ENCODE peak calls at places on chromosomes 4 and X, in six cellular contexts. F is GM23248, N is IMR-90, A is lower lobe of right lung, P is endodermal cell, R is K562. E is an unnamed sample.

GRCh38 chr4:155952546-155952945 is 1.1 kb downstream of the CTSO start:
- DNase-seq in P (no peak), F (peak), N (peak), R (no peak), A (no peak), E (no peak)

GRCh38 chrX:147917700-147918694 is 6.3 kb downstream of the FMR1 start:
- DNase-seq in P (no peak), F (peak), R (no peak), N (peak), A (no peak), E (no peak)

GRCh38 chr4:112889619-112890294 is 159.7 kb upstream of the ANK2 start:
- DNase-seq in P (no peak), N (peak), R (no peak), F (peak), A (no peak), E (no peak)

GRCh38 chr4:141347738-141348524 is 127.2 kb downstream of the ZNF330 start:
- DNase-seq in A (no peak), P (no peak), N (peak), R (no peak), F (peak), E (no peak)

GRCh38 chr4:3227878-3228675 is 20.9 kb upstream of the MSANTD1 start:
- DNase-seq in F (peak), A (peak), R (no peak), N (peak), P (no peak), E (no peak)

GRCh38 chr4:16439003-16439402 is 212.7 kb upstream of the TAPT1 start:
- DNase-seq in R (no peak), P (no peak), F (peak), A (no peak), N (peak), E (no peak)

GRCh38 chr4:2085496-2085901 is 26.4 kb downstream of the NAT8L start:
- DNase-seq in P (peak), N (no peak), F (no peak), R (no peak), A (no peak), E (no peak)

GRCh38 chr4:168850016-168850415 is 160.0 kb downstream of the CBR4 start:
- DNase-seq in F (no peak), R (no peak), N (no peak), A (no peak), P (no peak), E (no peak)

GRCh38 chr4:117135634-117136354 is 50.4 kb upstream of the TRAM1L1 start:
- DNase-seq in P (no peak), R (no peak), N (no peak), F (no peak), A (no peak), E (no peak)

GRCh38 chrX:146264763-146265375 is 447.2 kb downstream of the SLITRK2 start:
- DNase-seq in F (no peak), P (no peak), N (no peak), R (no peak), A (no peak), E (no peak)

GRCh38 chr4:156901871-156902270 is 69.7 kb downstream of the PDGFC start:
- DNase-seq in P (no peak), N (peak), R (no peak), F (peak), A (no peak), E (no peak)

GRCh38 chrX:123878177-123878576 is 18.3 kb downstream of the XIAP start:
- DNase-seq in P (no peak), A (no peak), F (peak), R (no peak), N (peak), E (no peak)
- H3K4me3 ChIP-seq in P (no peak), A (no peak), F (peak), R (no peak), N (no peak), E (no peak)

GRCh38 chrX:96435636-96436035 is 249.0 kb upstream of the DIAPH2 start:
- DNase-seq in N (peak), F (peak), P (no peak), A (no peak), R (no peak), E (no peak)
- H3K27ac ChIP-seq in N (peak), F (peak), P (no peak), A (no peak), R (no peak), E (no peak)

DNA sequence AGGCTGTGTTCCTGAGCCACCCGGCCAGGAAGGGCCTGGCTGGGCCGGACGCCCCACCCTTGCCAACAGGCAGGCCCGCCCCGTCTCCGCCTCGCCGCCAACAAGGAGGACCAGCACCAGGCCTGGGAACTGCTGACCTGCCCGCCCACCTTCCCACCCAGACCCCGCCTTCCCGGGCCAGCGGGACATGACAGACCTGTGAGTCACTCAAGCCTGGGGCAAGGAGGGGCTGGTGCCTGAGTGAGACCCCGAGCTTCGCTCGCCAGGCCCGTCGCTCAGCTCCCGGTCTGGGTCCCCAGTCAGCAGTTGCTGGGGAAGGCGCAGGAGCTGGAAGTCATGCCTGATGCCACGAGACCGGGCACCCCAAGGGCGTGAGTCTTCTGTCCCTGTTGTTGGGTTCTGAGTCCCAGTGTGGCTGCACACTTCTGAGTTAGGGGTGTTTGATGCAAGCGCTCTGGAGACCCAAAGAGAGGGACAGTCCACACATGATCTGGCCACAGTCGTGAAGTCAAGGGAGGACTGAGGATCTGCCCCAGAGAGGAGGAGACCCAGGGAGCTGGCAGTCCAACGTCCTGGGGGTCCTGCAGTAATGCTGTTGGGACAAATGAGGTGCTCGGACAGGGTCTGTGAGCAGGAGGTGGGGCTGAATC is at the start of gene DNASE1L1:
- DNase-seq in A (peak), P (peak), R (peak), N (peak), F (peak), E (no peak)
- H3K4me3 ChIP-seq in A (peak), P (peak), R (peak), N (peak), F (peak), E (peak)

DNA sequence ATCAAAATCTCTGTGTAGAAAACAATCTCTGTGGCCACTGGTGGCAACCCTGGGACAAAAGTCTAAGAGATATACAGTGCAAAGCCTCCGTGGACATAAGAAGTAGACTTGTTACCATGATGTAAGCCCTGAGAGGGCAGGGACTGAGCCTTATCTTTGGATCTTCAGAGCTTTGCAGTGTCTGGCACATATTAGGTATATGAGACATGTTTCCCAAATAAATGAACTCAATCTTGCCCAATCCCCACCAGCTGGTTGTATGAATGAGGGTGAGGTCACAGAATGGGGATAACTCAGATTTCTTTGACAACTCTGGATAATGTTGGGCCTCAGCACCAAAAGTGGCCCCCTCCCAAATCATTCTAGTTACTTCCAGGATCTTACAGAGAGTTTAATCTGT is 511.4 kb upstream of the DIPK2B start:
- DNase-seq in A (no peak), N (peak), R (no peak), F (peak), P (no peak), E (no peak)
- H3K27ac ChIP-seq in A (no peak), N (peak), R (no peak), F (peak), P (no peak), E (no peak)

GRCh38 chr4:185734214-185734613 is 77.8 kb downstream of the SORBS2 start:
- DNase-seq in N (no peak), R (no peak), F (no peak), A (no peak), P (no peak), E (no peak)

GRCh38 chr4:185730387-185730786 is 81.6 kb downstream of the SORBS2 start:
- DNase-seq in F (no peak), P (no peak), N (no peak), R (peak), A (no peak), E (no peak)

GRCh38 chr4:185728886-185729285 is 83.1 kb downstream of the SORBS2 start:
- DNase-seq in P (no peak), R (no peak), F (no peak), N (no peak), A (no peak), E (no peak)

GRCh38 chr4:185729300-185729912 is 82.6 kb downstream of the SORBS2 start:
- DNase-seq in F (no peak), N (no peak), R (no peak), P (no peak), A (no peak), E (no peak)

GRCh38 chr4:185730849-185731608 is 81.0 kb downstream of the SORBS2 start:
- DNase-seq in A (no peak), P (no peak), N (no peak), R (no peak), F (peak), E (no peak)
- H3K4me3 ChIP-seq in A (no peak), P (no peak), N (no peak), R (no peak), F (no peak), E (no peak)

GRCh38 chrX:55340896-55341433 is 76.2 kb upstream of the PAGE3 start:
- DNase-seq in N (no peak), R (no peak), P (peak), F (no peak), A (no peak), E (no peak)

GRCh38 chrX:55336176-55336575 is 71.5 kb upstream of the PAGE3 start:
- DNase-seq in P (no peak), R (no peak), A (no peak), N (no peak), F (no peak), E (no peak)

DNA sequence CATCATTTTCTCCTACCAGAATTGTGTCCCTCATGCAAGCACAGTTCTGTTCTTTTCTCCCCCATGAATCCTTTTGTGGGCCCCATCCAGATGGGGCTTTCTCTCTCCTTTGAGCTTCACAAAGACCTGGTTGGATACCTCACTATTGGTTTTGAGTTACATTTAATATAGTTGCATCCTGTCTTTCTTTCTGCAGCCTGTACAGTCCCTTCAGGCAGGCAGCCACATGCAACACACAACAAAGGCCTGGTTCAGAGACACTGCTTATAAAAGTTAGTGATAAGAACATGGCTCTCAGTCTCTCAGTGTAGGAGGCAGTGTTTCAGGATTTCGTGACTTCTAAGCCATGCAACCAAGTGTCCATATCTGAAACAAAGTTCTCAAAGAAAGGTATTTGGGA is 70.6 kb upstream of the PAGE3 start:
- DNase-seq in R (no peak), N (no peak), P (no peak), A (no peak), F (no peak), E (no peak)
- H3K27ac ChIP-seq in R (no peak), N (no peak), P (no peak), A (no peak), F (no peak), E (no peak)

GRCh38 chr4:78061939-78062603 is 4.9 kb downstream of the FRAS1 start:
- DNase-seq in F (peak), P (no peak), N (no peak), R (no peak), A (no peak), E (no peak)

GRCh38 chr4:78069859-78070258 is 12.7 kb downstream of the FRAS1 start:
- DNase-seq in A (no peak), N (no peak), R (no peak), P (no peak), F (no peak), E (no peak)

GRCh38 chr4:78069309-78069708 is 12.2 kb downstream of the FRAS1 start:
- DNase-seq in N (no peak), P (no peak), R (no peak), F (no peak), A (no peak), E (no peak)

GRCh38 chr4:78068481-78068880 is 11.4 kb downstream of the FRAS1 start:
- DNase-seq in P (no peak), A (no peak), N (no peak), R (no peak), F (peak), E (no peak)

GRCh38 chr4:78065514-78066192 is 8.5 kb downstream of the FRAS1 start:
- DNase-seq in A (no peak), N (no peak), R (no peak), F (no peak), P (no peak), E (no peak)
- H3K4me3 ChIP-seq in A (no peak), N (no peak), R (no peak), F (no peak), P (peak), E (no peak)